ENCODE peak calls at places on chromosomes 6 and 20, in nine cellular contexts. T is EL; P is DMS153; Y is NCI-H1105 treated with DMSO at 0.1 percent for 48 hours; C is activated T-cell treated with anti-CD3 and anti-CD28 coated beads, Interleukin-2, amount 50 U/mL, for 72 hours; Q is natural killer cell treated with Interleukin-12 subunit alpha and Interleukin-12 subunit beta and Interleukin-15 and Interleukin-18, amount 100 ng/mL, for 72 hours; X is left cardiac atrium; B is mucosa of descending colon; R is GM04504. N is an unnamed sample.

GRCh38 chr6:99016355-99016754 is 68.6 kb upstream of the FBXL4 start:
- DNase-seq in P (no peak), B (no peak), T (peak; percentile 47), Q (no peak), X (no peak), C (no peak), R (peak; percentile 24), Y (no peak), N (no peak)

GRCh38 chr6:131368077-131368911 is 204.7 kb upstream of the ARG1 start:
- DNase-seq in R (peak; percentile 25), P (no peak), X (peak; percentile 63), Q (no peak), C (no peak), B (peak; percentile 71), T (no peak), Y (no peak), N (peak; percentile 4)

GRCh38 chr6:31083742-31084354 is 28.5 kb downstream of the C6orf15 start:
- DNase-seq in T (peak; percentile 72), B (no peak), R (no peak), Y (peak; percentile 34), Q (no peak), C (peak; percentile 46), P (peak; percentile 18), X (no peak), N (no peak)

GRCh38 chr6:80217799-80218198 is 111.3 kb downstream of the BCKDHB start:
- DNase-seq in P (no peak), T (no peak), C (no peak), Y (no peak), B (no peak), R (peak; percentile 65), X (no peak), Q (no peak), N (no peak)

GRCh38 chr6:120805267-120805666 is 529.0 kb downstream of the TBC1D32 start:
- DNase-seq in P (no peak), R (no peak), B (no peak), C (no peak), T (no peak), X (no peak), Y (no peak), Q (no peak), N (no peak)

GRCh38 chr20:19935842-19936241 is 81.3 kb upstream of the NAA20 start:
- DNase-seq in X (no peak), B (peak; percentile 75), Y (no peak), Q (no peak), P (peak; percentile 48), T (no peak), C (no peak), R (no peak), N (no peak)

GRCh38 chr20:37986873-37987601 is 46.2 kb downstream of the TTI1 start:
- DNase-seq in Q (no peak), B (peak; percentile 52), P (peak; percentile 9), X (peak; percentile 75), C (no peak), R (peak; percentile 58), T (no peak), Y (no peak), N (peak; percentile 60)

GRCh38 chr6:22596011-22596410 is 26.6 kb downstream of the HDGFL1 start:
- DNase-seq in Q (no peak), B (no peak), Y (no peak), C (no peak), T (peak; percentile 31), X (no peak), P (no peak), R (no peak), N (no peak)

GRCh38 chr6:27250277-27250954 is 2.9 kb downstream of the PRSS16 start:
- DNase-seq in P (no peak), B (peak; percentile 57), Q (no peak), C (no peak), X (no peak), R (no peak), Y (peak; percentile 37), T (no peak), N (peak; percentile 10)

GRCh38 chr6:13256614-13257013 is 71.7 kb downstream of the TBC1D7 start:
- DNase-seq in Y (no peak), P (no peak), Q (no peak), R (no peak), B (no peak), T (no peak), X (no peak), C (no peak), N (no peak)

GRCh38 chr6:132445201-132445951 is 44.1 kb upstream of the MOXD1 start:
- DNase-seq in X (no peak), P (no peak), R (peak; percentile 60), Q (no peak), C (no peak), Y (no peak), T (peak; percentile 94), B (no peak), N (no peak)

GRCh38 chr6:156379946-156380707 is 397.1 kb upstream of the ARID1B start:
- DNase-seq in R (peak; percentile 10), X (no peak), Q (no peak), P (no peak), C (no peak), Y (no peak), T (peak; percentile 69), B (no peak), N (no peak)